ENCODE peak calls at places on chromosomes 4 and X, in four cellular contexts. Y is K562, S is Peyer's patch, X is A549. Q is an unnamed sample.

GRCh38 chrX:54921427-54922021 is 900 bp downstream of the TRO start:
- DNase-seq in Y (no peak), S (peak), X (no peak), Q (peak)

GRCh38 chrX:75786290-75786689 is 1.2 kb upstream of the MAGEE2 start:
- DNase-seq in Y (no peak), S (no peak), X (no peak), Q (no peak)

GRCh38 chr4:36332023-36332781 is 50.8 kb downstream of the DTHD1 start:
- DNase-seq in Y (no peak), S (no peak), X (no peak), Q (no peak)

GRCh38 chrX:116272881-116273280 is 102.3 kb downstream of the AGTR2 start:
- DNase-seq in Y (no peak), S (no peak), X (no peak), Q (no peak)

GRCh38 chr4:38163216-38164006 is 203.2 kb downstream of the PTTG2 start:
- DNase-seq in Y (no peak), S (no peak), X (no peak), Q (no peak)

GRCh38 chr4:118787844-118788380 is 48.0 kb downstream of the SEC24D start:
- DNase-seq in Y (no peak), S (no peak), X (no peak), Q (no peak)

GRCh38 chr4:137310593-137311490 is 221.5 kb downstream of the PCDH18 start:
- DNase-seq in Y (no peak), S (no peak), X (no peak), Q (no peak)

GRCh38 chr4:105560488-105560887 is 8.1 kb downstream of the ARHGEF38 start:
- DNase-seq in Y (no peak), S (no peak), X (no peak), Q (no peak)

GRCh38 chr4:43223820-43224219 is 331.3 kb downstream of the GRXCR1 start:
- DNase-seq in Y (no peak), S (no peak), X (no peak), Q (no peak)

GRCh38 chr4:173189117-173189693 is 20.6 kb downstream of the GALNT7 start:
- DNase-seq in Y (no peak), S (no peak), X (no peak), Q (no peak)

GRCh38 chrX:119606508-119607389 is 525 bp upstream of the NKRF start:
- DNase-seq in Y (no peak), S (no peak), X (no peak), Q (no peak)

GRCh38 chr4:4714330-4714729 is 145.1 kb upstream of the MSX1 start:
- DNase-seq in Y (no peak), S (no peak), X (no peak), Q (no peak)

GRCh38 chr4:173192375-173193162 is 24.0 kb downstream of the GALNT7 start:
- DNase-seq in Y (no peak), S (no peak), X (no peak), Q (no peak)

GRCh38 chr4:138983690-138984089 is 31.9 kb upstream of the NOCT start:
- DNase-seq in Y (no peak), S (no peak), X (no peak), Q (no peak)

GRCh38 chr4:151418856-151419255 is 9.9 kb downstream of the FHIP1A start:
- DNase-seq in Y (no peak), S (no peak), X (no peak), Q (no peak)

GRCh38 chr4:151417766-151418376 is 8.9 kb downstream of the FHIP1A start:
- DNase-seq in Y (no peak), S (no peak), X (no peak), Q (no peak)

GRCh38 chr4:151420408-151420807 is 11.4 kb downstream of the FHIP1A start:
- DNase-seq in Y (no peak), S (no peak), X (no peak), Q (no peak)

GRCh38 chr4:151417164-151417571 is 8.2 kb downstream of the FHIP1A start:
- DNase-seq in Y (no peak), S (no peak), X (no peak), Q (no peak)

DNA sequence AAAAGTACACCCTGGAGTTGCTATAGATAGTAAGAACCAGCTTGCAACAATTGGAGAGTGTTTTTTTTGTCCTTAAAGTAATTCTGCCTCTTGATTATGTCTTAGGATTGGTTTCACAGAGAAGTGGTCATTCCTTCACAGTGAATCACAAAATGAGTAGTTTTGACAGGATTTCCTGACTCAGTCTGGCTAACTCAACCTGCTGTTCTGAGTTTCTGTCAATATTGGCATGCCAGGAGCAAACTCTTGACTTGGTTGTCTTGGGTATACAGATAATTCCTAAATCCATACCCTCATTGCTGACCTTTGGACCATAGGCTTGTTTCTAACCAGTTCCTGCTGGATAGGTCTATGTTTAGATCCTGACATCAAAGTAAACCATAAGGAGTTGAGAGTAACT is 9.4 kb downstream of the FHIP1A start:
- DNase-seq in Y (no peak), S (no peak), X (no peak), Q (no peak)
- TF ChIP-seq POLR2A in Y (no peak), S (no peak), X (no peak), Q (no peak)

DNA sequence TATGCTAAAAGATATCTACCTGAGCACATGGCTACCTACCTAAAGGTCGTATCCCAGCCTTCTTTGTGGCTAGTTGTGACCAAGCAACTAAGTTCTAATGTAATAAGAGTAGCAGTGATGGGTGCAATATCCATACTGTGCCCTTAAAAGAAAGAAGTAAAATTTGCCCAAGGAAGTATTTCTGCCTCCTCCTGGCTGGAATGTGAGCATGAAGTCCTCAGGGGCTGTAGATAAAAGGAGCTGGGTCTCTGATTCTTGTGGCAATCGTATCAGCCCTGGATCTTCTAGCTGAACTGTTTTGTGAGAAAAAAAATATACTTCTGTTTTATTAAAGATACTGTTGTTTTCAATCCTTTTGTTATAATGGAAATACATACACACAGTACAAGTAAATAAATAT is 217.4 kb downstream of the GPAT3 start:
- DNase-seq in Y (no peak), S (no peak), X (no peak), Q (no peak)
- TF ChIP-seq CTCF in Y (no peak), S (no peak), X (no peak), Q (no peak)

GRCh38 chr4:113838421-113838820 is 76.9 kb upstream of the CAMK2D start:
- DNase-seq in Y (no peak), S (no peak), X (no peak), Q (no peak)
- H3K27ac ChIP-seq in Y (no peak), S (no peak), X (no peak), Q (no peak)

DNA sequence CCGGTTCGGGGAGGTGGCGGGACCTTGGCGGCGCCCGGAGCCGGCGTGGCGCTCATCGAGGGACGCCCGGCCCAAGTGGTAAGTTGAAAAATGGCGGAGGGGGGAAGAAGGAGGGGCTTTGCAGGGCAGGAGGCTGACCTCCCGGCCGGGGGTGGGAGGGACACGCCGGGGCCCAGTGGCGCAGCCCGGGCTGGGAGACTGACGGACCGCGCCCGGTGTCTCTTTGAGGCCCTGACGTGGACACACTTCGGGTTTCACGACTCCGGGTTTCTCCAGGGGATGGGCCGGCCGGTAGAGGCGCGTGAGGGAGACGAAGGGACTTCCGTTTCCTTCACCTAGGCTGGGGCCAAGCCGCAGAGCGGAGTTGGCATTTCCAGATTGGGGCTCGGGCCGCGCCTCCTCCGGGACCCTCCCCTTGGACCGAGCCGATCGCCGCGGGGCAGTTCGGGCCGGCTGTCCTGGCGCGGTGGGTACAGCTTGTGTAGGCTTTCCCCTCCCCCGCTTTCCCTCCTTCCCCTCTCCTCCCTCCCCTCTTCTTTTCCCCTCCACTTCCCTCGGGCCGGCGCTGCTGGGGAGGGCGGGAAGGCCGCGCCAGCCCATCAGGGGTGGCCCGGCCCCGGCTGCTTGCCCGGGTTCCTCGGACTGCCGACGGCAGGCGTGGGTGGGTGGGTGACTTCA is at the start of gene XIAP:
- DNase-seq in Y (peak), S (peak), X (peak), Q (peak)
- TF ChIP-seq POLR2A in Y (peak), S (peak), X (peak), Q (peak)

Q was measured in uterus.